ENCODE peak calls at places on chromosomes 3 and 15, in six cellular contexts. M is right lobe of liver, A is thoracic aorta, T is SK-N-SH, L is neural crest cell, H is lung. V is an unnamed sample.

GRCh38 chr3:152200476-152201422 is 68.0 kb upstream of the MBNL1 start:
- DNase-seq in M (no peak), L (no peak), A (no peak), H (no peak), T (no peak), V (no peak)

GRCh38 chr15:43950551-43950950 is 123.7 kb downstream of the WDR76 start:
- DNase-seq in L (no peak), H (no peak), M (no peak), A (no peak), T (no peak), V (no peak)

GRCh38 chr3:12046406-12046805 is 42.2 kb downstream of the SYN2 start:
- DNase-seq in T (peak), H (no peak), M (no peak), A (no peak), L (no peak), V (no peak)

GRCh38 chr3:59321881-59322540 is 272.2 kb upstream of the CFAP20DC start:
- DNase-seq in M (no peak), A (no peak), T (no peak), L (no peak), H (no peak), V (no peak)

GRCh38 chr15:25240461-25241021 is 198.3 kb downstream of the UBE3A start:
- DNase-seq in T (no peak), A (no peak), M (peak), L (no peak), H (no peak), V (no peak)

GRCh38 chr15:68808770-68809169 is 11.9 kb downstream of the ANP32A start:
- DNase-seq in T (no peak), M (no peak), L (no peak), A (no peak), H (no peak), V (no peak)

GRCh38 chr15:20353966-20354883 is 187.4 kb downstream of the GOLGA6L6 start:
- DNase-seq in M (no peak), T (no peak), A (no peak), L (no peak), H (no peak), V (peak)

GRCh38 chr3:39531066-39531465 is 63.6 kb downstream of the MOBP start:
- DNase-seq in T (no peak), A (no peak), L (no peak), H (no peak), M (no peak), V (no peak)

GRCh38 chr15:88701561-88702095 is 62.8 kb downstream of the ISG20 start:
- DNase-seq in T (no peak), H (no peak), M (no peak), L (no peak), A (no peak), V (no peak)

GRCh38 chr3:23256741-23257435 is 53.8 kb downstream of the UBE2E2 start:
- DNase-seq in T (no peak), M (no peak), A (no peak), H (no peak), L (no peak), V (no peak)

GRCh38 chr3:184724662-184725061 is 12.8 kb upstream of the MAGEF1 start:
- DNase-seq in T (no peak), H (no peak), M (no peak), A (no peak), L (no peak), V (peak)

GRCh38 chr3:116302087-116302747 is 143.1 kb downstream of the LSAMP start:
- DNase-seq in H (no peak), T (no peak), L (no peak), A (no peak), M (no peak), V (no peak)

GRCh38 chr3:70531063-70531657 is 218.7 kb upstream of the MDFIC2 start:
- DNase-seq in L (no peak), T (peak), H (no peak), M (no peak), A (no peak), V (no peak)

GRCh38 chr15:77107531-77108355 is 36.8 kb upstream of the TSPAN3 start:
- DNase-seq in T (peak), M (peak), L (peak), H (peak), A (no peak), V (no peak)

GRCh38 chr15:33766329-33766728 is 202.0 kb upstream of the CHRM5 start:
- DNase-seq in M (no peak), A (no peak), L (no peak), T (no peak), H (no peak), V (no peak)
- TF ChIP-seq CTCF in M (no peak), A (no peak), L (no peak), T (peak), H (no peak), V (peak)

GRCh38 chr3:31980530-31981205 is 394 bp downstream of the OSBPL10 start:
- DNase-seq in M (peak), L (peak), T (peak), A (peak), H (peak), V (peak)
- TF ChIP-seq CTCF in M (no peak), L (peak), T (no peak), A (no peak), H (no peak), V (no peak)

DNA sequence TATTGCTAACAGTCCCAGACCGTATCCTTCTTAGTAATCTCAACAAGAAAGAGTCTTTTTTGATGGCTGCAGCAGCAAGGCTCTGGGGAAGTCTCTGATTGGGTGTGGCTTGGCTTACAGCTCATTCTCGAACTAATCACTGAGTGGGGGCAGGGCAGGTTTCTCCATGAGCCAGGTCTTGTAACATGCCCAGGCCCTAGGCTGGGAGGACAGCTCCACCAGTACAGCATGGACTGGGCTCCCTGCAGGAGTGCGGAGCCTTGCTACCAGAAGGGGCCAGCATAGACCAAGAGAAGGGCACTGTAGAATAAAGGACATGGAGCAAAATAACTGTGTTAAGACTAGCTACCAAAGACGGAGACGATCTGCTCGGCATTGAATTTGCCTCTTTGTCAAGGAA is 7.2 kb downstream of the CD276 start:
- DNase-seq in L (no peak), T (no peak), H (no peak), A (peak), M (no peak), V (no peak)
- TF ChIP-seq CTCF in L (no peak), T (no peak), H (no peak), A (no peak), M (no peak), V (no peak)

GRCh38 chr3:190513409-190514162 is at the start of gene IL1RAP:
- DNase-seq in L (peak), M (peak), H (peak), T (peak), A (peak), V (peak)
- TF ChIP-seq CTCF in L (peak), M (peak), H (no peak), T (peak), A (peak), V (peak)

GRCh38 chr3:157078131-157078835 is 81.7 kb downstream of the CCNL1 start:
- DNase-seq in L (no peak), T (no peak), M (no peak), H (no peak), A (no peak), V (no peak)

GRCh38 chr3:157075693-157076420 is 84.1 kb downstream of the CCNL1 start:
- DNase-seq in A (no peak), H (no peak), L (no peak), T (no peak), M (peak), V (no peak)

GRCh38 chr3:157079677-157080369 is 80.1 kb downstream of the CCNL1 start:
- DNase-seq in T (no peak), H (no peak), L (no peak), A (no peak), M (no peak), V (no peak)

GRCh38 chr3:157074490-157074889 is 85.5 kb downstream of the CCNL1 start:
- DNase-seq in H (no peak), T (no peak), A (no peak), M (no peak), L (no peak), V (no peak)

DNA sequence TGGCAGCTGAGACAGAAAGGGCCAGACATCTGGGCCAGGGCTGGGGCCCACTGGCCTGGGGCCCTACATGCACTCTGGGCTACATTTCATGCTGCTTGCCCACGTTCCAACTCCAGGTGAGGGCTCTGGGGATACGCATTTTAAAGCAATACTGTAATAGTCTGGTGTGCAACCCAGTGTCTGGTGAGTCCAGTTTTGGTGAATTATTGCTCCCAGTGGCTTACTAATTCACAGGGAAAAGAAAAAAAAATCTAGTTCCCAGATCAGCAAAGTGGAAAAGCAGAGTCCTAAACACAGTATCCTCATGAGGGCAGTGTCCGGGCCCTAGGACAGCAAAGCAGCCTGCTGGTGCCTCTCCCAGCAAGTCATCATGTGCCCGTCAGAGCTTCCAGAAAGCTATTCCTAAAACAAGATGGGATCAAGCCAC is 82.4 kb downstream of the CCNL1 start:
- DNase-seq in A (peak), T (no peak), L (no peak), H (no peak), M (no peak), V (no peak)
- TF ChIP-seq CTCF in A (no peak), T (no peak), L (no peak), H (no peak), M (no peak), V (no peak)

DNA sequence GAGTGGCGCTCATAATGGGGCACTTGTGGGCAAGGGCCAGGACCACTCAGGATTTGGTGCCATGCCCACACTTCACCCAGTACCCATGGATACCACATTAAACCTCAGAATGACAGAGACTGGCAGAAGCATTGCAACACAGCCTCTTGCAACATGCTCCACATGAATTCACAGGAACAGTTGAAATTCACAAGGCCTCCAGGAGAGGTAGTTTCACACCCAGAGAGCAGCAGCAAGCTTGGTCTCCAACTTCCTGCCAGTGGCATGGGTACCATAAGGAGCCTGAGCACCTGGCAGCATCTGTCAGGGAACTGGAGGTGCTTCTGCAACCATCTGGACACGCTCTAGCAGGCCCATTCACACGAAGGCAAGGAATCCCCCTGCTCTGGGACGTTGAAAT is 101.0 kb downstream of the OSBPL10 start:
- DNase-seq in M (no peak), A (no peak), H (peak), T (no peak), L (no peak), V (no peak)
- TF ChIP-seq CTCF in M (no peak), A (no peak), H (no peak), T (no peak), L (no peak), V (no peak)